ENCODE peak calls at places on chromosomes 12 and 14, in ten cellular contexts. D is ovary; E is IMR-90; K is right lobe of liver; L is retinal pigment epithelial cell; Y is GM20000; P is CD8-positive, alpha-beta T cell; B is AG04450; Q is neural crest cell; W is Panc1. O is an unnamed sample.

GRCh38 chr12:64187794-64188193 is 34.3 kb downstream of the KICS2 start:
- DNase-seq in K (no peak), Y (no peak), D (no peak), Q (no peak), W (no peak), L (no peak), B (no peak), E (no peak), P (no peak), O (no peak)

GRCh38 chr12:112677050-112677765 is 114.3 kb upstream of the RPH3A start:
- DNase-seq in L (no peak), E (no peak), Y (no peak), W (no peak), K (no peak), D (no peak), P (no peak), Q (no peak), B (no peak), O (no peak)

GRCh38 chr12:56146492-56147460 is 5.6 kb upstream of the MYL6B start:
- DNase-seq in K (peak; percentile 20), P (no peak), B (no peak), Q (no peak), Y (no peak), D (peak; percentile 70), E (no peak), L (no peak), W (no peak), O (no peak)

GRCh38 chr14:59464651-59465569 is at the start of gene GPR135:
- DNase-seq in K (peak; percentile 86), L (no peak), D (peak; percentile 75), B (no peak), P (peak; percentile 67), Q (peak; percentile 43), W (no peak), E (peak; percentile 56), Y (peak; percentile 88), O (peak; percentile 37)

GRCh38 chr14:68468437-68469207 is 324.2 kb downstream of the ZFP36L1 start:
- DNase-seq in B (no peak), E (no peak), W (no peak), Y (no peak), Q (no peak), D (no peak), P (peak; percentile 56), L (peak; percentile 93), K (no peak), O (no peak)

GRCh38 chr14:90523961-90524875 is 127.4 kb downstream of the CALM1 start:
- DNase-seq in D (no peak), B (no peak), Y (no peak), W (no peak), P (no peak), E (no peak), L (no peak), K (no peak), Q (no peak), O (no peak)

GRCh38 chr12:6946033-6946919 is 2.5 kb downstream of the C12orf57 start:
- DNase-seq in K (peak; percentile 97), E (no peak), P (peak; percentile 77), L (no peak), D (no peak), Q (no peak), Y (peak; percentile 69), B (no peak), W (no peak), O (no peak)

GRCh38 chr14:37466623-37467088 is 128.4 kb downstream of the FOXA1 start:
- DNase-seq in P (no peak), D (no peak), Q (no peak), B (no peak), Y (no peak), K (no peak), E (no peak), L (no peak), W (no peak), O (no peak)

GRCh38 chr14:102461490-102462317 is 47.9 kb downstream of the ANKRD9 start:
- DNase-seq in W (no peak), K (peak; percentile 32), Y (no peak), P (no peak), L (no peak), D (no peak), B (no peak), Q (no peak), E (no peak), O (no peak)

GRCh38 chr14:102469261-102469660 is 40.3 kb downstream of the ANKRD9 start:
- DNase-seq in K (no peak), W (no peak), Q (no peak), B (no peak), D (no peak), L (no peak), P (no peak), E (no peak), Y (no peak), O (no peak)

GRCh38 chr14:102462391-102462790 is 47.2 kb downstream of the ANKRD9 start:
- DNase-seq in L (no peak), B (no peak), E (peak; percentile 13), K (peak; percentile 1), Q (no peak), P (no peak), D (no peak), Y (no peak), W (no peak), O (no peak)

GRCh38 chr14:102464006-102464405 is 45.6 kb downstream of the ANKRD9 start:
- DNase-seq in K (peak; percentile 24), D (no peak), E (no peak), W (no peak), Y (no peak), P (no peak), L (no peak), B (no peak), Q (no peak), O (no peak)

DNA sequence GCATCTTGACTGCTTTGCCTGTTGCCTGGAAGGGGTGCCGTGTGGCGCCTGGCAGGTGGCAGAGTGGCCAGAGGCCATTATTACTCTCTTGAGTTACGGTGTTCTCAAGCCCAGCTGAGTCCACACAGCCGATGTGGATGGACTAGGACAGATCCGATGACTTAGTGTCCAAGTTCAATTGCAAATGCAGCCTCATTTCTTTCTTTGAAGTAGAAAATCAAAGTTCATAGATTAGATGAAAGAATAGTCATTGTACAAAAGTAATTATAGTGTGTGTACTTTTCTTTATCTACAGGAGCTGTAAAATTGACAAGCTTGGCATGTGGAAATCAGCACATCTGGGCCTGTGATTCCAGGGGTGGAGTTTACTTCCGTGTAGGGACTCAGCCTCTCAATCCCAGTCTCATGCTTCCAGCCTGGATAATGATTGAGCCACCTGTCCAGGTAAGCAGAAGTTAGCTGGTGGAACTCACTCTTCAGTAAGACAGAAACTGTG is 44.7 kb downstream of the ANKRD9 start:
- DNase-seq in E (no peak), K (peak; percentile 27), D (no peak), L (no peak), W (no peak), B (no peak), Q (no peak), P (no peak), Y (no peak), O (no peak)
- TF ChIP-seq CTCF in E (no peak), K (no peak), D (no peak), L (no peak), W (no peak), B (no peak), Q (no peak), P (no peak), Y (no peak), O (no peak)

DNA sequence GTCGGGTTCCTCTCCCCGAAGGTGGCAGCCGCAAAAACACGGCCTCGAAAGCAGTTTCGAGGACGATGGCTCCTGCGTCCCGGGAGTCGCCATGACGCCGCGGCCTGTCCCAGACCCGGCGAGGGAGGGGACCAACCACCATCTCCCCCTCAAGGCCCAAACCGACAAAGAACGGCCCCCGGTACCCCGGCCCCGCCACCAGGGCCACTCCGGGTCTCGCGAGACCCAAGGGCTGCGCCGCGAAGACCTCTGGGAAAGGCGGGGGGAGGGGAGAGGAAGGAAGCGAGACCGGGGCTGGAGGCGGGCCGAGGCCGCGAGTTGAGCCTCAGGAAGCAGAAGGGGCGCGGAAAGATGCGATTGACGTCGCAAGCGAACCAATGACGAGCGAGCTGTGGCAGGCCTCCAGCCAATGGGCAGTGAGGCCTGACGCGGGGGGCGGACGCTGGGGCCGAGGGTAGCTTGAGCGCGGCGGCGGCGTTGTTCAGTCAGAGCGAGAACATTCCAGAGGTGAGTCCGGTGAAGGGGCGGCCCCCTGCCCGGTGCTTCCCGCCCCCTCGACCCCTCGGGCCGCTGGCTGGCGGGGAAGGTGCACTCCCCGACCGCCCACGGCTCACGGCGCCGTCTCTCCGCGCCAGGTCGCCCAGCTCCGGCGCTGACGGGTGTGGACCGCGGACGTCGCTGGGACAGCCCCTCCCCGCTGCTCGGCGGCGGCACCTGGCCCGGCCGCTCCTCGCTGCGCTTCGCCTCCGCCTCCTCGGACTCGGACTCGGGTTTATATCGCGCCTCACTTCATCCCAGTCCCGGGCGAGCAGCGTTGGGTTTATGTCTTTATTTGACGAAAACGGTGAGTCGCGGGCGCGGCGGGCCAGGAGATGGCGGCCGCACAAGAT is at the start of gene EIF5:
- DNase-seq in W (peak; percentile 81), E (peak; percentile 98), D (peak; percentile 99), Q (peak; percentile 98), L (peak; percentile 92), Y (peak; percentile 98), P (peak; percentile 99), B (peak; percentile 97), K (peak; percentile 99), O (peak; percentile 95)
- TF ChIP-seq CTCF in W (no peak), E (peak; percentile 8), D (peak; percentile 73), Q (peak; percentile 52), L (peak; percentile 15), Y (no peak), P (peak; percentile 38), B (peak; percentile 23), K (no peak), O (no peak)

GRCh38 chr12:31807773-31808097 is 78.9 kb upstream of the AMN1 start:
- DNase-seq in P (no peak), L (no peak), B (no peak), W (no peak), D (no peak), K (no peak), Q (no peak), Y (no peak), E (no peak), O (no peak)

GRCh38 chr12:31817120-31817519 is 88.3 kb upstream of the AMN1 start:
- DNase-seq in P (no peak), D (no peak), E (no peak), W (no peak), K (no peak), B (no peak), Q (no peak), Y (no peak), L (no peak), O (no peak)

GRCh38 chr12:31815096-31815495 is 86.3 kb upstream of the AMN1 start:
- DNase-seq in E (no peak), Y (no peak), K (no peak), D (no peak), P (no peak), W (no peak), Q (no peak), L (no peak), B (no peak), O (no peak)

GRCh38 chr12:31818623-31819268 is 89.9 kb upstream of the AMN1 start:
- DNase-seq in K (no peak), Q (no peak), E (no peak), L (no peak), W (no peak), B (no peak), Y (no peak), D (no peak), P (no peak), O (no peak)

GRCh38 chr12:31813305-31813704 is 84.5 kb upstream of the AMN1 start:
- DNase-seq in E (no peak), Q (no peak), B (no peak), D (no peak), K (no peak), L (no peak), Y (no peak), W (no peak), P (no peak), O (no peak)
- TF ChIP-seq CTCF in E (no peak), Q (peak; percentile 42), B (peak; percentile 29), D (no peak), K (peak; percentile 18), L (peak; percentile 16), Y (no peak), W (no peak), P (no peak), O (no peak)

DNA sequence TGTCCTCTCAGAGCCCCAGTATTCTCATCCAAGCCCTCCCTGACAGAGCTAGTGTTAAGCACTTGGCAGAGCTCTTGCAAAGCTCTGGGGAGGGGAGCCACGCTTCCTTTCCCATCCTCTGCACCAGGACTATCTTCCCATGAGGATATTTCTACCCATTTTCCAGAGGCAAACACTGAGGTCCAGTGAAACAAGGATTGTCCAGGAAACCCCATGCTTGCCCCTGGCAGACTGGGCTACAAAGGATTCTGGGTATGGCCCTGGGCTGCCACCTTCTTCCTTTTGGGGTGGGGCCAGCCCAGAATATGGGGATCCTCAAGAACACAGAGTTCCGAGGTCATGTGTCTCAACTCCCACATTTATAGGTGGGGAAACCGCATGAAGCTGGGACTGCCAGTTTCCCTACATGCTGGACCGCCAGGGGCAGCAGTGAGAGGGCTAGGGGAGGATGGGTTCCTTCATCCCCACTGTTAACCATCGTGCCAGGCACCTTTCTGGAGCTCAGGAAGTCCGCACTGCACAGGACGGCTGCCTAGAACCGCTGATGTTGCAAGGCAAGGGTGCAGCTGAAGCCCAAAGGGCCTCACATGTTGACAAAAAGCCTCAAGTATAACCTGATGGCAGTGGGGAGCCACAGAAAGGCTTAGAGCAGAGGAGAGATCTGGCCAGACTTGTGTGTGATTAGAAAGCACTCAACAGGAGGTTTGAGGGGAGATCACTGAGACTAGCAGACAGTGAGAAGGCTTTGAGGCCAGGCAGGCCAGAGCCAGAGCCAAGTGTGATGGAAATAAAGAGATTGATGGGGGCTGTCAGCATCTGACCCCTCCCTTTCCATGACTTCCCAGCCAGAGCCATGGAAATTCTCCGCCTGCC is 5.5 kb upstream of the CCDC85C start:
- DNase-seq in W (no peak), Q (no peak), Y (no peak), B (no peak), E (peak; percentile 33), D (no peak), L (no peak), P (no peak), K (no peak), O (no peak)
- TF ChIP-seq CTCF in W (no peak), Q (no peak), Y (peak; percentile 32), B (peak; percentile 67), E (peak; percentile 64), D (no peak), L (no peak), P (no peak), K (no peak), O (no peak)